ENCODE peak calls at places on chromosomes 13 and 19, in eight cellular contexts. F is mucosa of descending colon, V is AG09309, N is fibroblast of mammary gland, C is colonic mucosa, Y is fibroblast of villous mesenchyme, T is epithelial cell of proximal tubule, B is PC-9. E is an unnamed sample.

GRCh38 chr13:54845351-54845965 is 1816.8 kb downstream of the OLFM4 start:
- DNase-seq in F (no peak), V (no peak), N (no peak), C (no peak), Y (no peak), T (no peak), B (no peak), E (no peak)

GRCh38 chr13:101706651-101707050 is 254.2 kb downstream of the ITGBL1 start:
- DNase-seq in F (no peak), V (peak; percentile 91), N (peak; percentile 99), C (no peak), Y (peak; percentile 96), T (peak; percentile 93), B (no peak), E (peak; percentile 79)

GRCh38 chr13:30255696-30256095 is 51.7 kb downstream of the KATNAL1 start:
- DNase-seq in F (no peak), V (no peak), N (peak; percentile 25), C (no peak), Y (no peak), T (no peak), B (no peak), E (no peak)

GRCh38 chr13:31227870-31228269 is 28.1 kb downstream of the B3GLCT start:
- DNase-seq in F (no peak), V (no peak), N (no peak), C (no peak), Y (no peak), T (no peak), B (no peak), E (no peak)

GRCh38 chr13:110340812-110341444 is 33.8 kb downstream of the COL4A2 start:
- DNase-seq in F (peak; percentile 65), V (no peak), N (peak; percentile 34), C (peak; percentile 54), Y (peak; percentile 93), T (no peak), B (no peak), E (no peak)

GRCh38 chr13:98253526-98253925 is 76.5 kb upstream of the RNF113B start:
- DNase-seq in F (no peak), V (peak; percentile 29), N (peak; percentile 68), C (no peak), Y (peak; percentile 97), T (no peak), B (no peak), E (peak; percentile 85)

GRCh38 chr19:18636969-18637629 is at the start of gene KLHL26:
- DNase-seq in F (no peak), V (no peak), N (no peak), C (no peak), Y (no peak), T (no peak), B (no peak), E (no peak)

GRCh38 chr19:13962738-13963602 is 10.7 kb downstream of the DCAF15 start:
- DNase-seq in F (no peak), V (no peak), N (peak; percentile 40), C (no peak), Y (no peak), T (no peak), B (no peak), E (no peak)

GRCh38 chr19:49528211-49528771 is 488 bp downstream of the RCN3 start:
- DNase-seq in F (no peak), V (peak; percentile 27), N (peak; percentile 86), C (no peak), Y (peak; percentile 79), T (no peak), B (no peak), E (no peak)

GRCh38 chr13:31835932-31836331 is 96.6 kb downstream of the RXFP2 start:
- DNase-seq in F (no peak), V (peak; percentile 13), N (peak; percentile 87), C (no peak), Y (peak; percentile 55), T (peak; percentile 18), B (no peak), E (peak; percentile 31)

GRCh38 chr13:112069063-112069726 is 2.2 kb downstream of the SOX1 start:
- DNase-seq in F (no peak), V (no peak), N (no peak), C (no peak), Y (no peak), T (no peak), B (no peak), E (no peak)

GRCh38 chr13:103349664-103350063 is 283.4 kb upstream of the SLC10A2 start:
- DNase-seq in F (no peak), V (no peak), N (no peak), C (no peak), Y (no peak), T (no peak), B (no peak), E (no peak)

GRCh38 chr19:6536138-6536671 is 5.4 kb downstream of the TNFSF9 start:
- DNase-seq in F (peak; percentile 65), V (no peak), N (peak; percentile 41), C (peak; percentile 62), Y (peak; percentile 12), T (no peak), B (peak; percentile 53), E (no peak)

GRCh38 chr19:47714339-47714738 is 1.1 kb downstream of the EHD2 start:
- DNase-seq in F (no peak), V (no peak), N (peak; percentile 34), C (no peak), Y (peak; percentile 31), T (no peak), B (no peak), E (no peak)

GRCh38 chr13:95341441-95341840 is 40.2 kb upstream of the ABCC4 start:
- DNase-seq in F (no peak), V (peak; percentile 23), N (no peak), C (no peak), Y (no peak), T (no peak), B (no peak), E (no peak)

GRCh38 chr13:24407844-24408243 is 98.5 kb downstream of the C1QTNF9 start:
- DNase-seq in F (no peak), V (no peak), N (no peak), C (no peak), Y (no peak), T (no peak), B (no peak), E (no peak)

GRCh38 chr19:2289714-2290435 is 7.9 kb upstream of the PEAK3 start:
- DNase-seq in F (peak; percentile 57), V (no peak), N (no peak), C (peak; percentile 25), Y (no peak), T (no peak), B (no peak), E (no peak)

GRCh38 chr19:16911046-16911445 is 22.2 kb downstream of the F2RL3 start:
- DNase-seq in F (no peak), V (no peak), N (no peak), C (no peak), Y (no peak), T (no peak), B (no peak), E (no peak)

GRCh38 chr19:40921005-40921897 is 39.2 kb upstream of the CYP2A7 start:
- DNase-seq in F (peak; percentile 75), V (no peak), N (no peak), C (peak; percentile 87), Y (peak; percentile 98), T (no peak), B (peak; percentile 99), E (no peak)

GRCh38 chr19:48258350-48258749 is 2.6 kb upstream of the CARD8 start:
- DNase-seq in F (no peak), V (no peak), N (no peak), C (no peak), Y (no peak), T (no peak), B (no peak), E (no peak)

GRCh38 chr13:99442273-99442895 is 58.9 kb upstream of the TM9SF2 start:
- DNase-seq in F (no peak), V (no peak), N (peak; percentile 56), C (peak; percentile 57), Y (peak; percentile 62), T (no peak), B (peak; percentile 49), E (no peak)

GRCh38 chr19:55485439-55486011 is 537 bp downstream of the NAT14 start:
- DNase-seq in F (peak; percentile 28), V (no peak), N (no peak), C (no peak), Y (no peak), T (no peak), B (no peak), E (no peak)

GRCh38 chr19:35278578-35279284 is 3.6 kb upstream of the HAMP start:
- DNase-seq in F (no peak), V (no peak), N (no peak), C (no peak), Y (no peak), T (no peak), B (no peak), E (no peak)
- H3K4me3 ChIP-seq in F (no peak overlapping the region), V (no peak overlapping the region), N (no peak overlapping the region), C (no peak overlapping the region), Y (no peak overlapping the region), T (no peak overlapping the region), B (no peak overlapping the region), E (no peak overlapping the region)

DNA sequence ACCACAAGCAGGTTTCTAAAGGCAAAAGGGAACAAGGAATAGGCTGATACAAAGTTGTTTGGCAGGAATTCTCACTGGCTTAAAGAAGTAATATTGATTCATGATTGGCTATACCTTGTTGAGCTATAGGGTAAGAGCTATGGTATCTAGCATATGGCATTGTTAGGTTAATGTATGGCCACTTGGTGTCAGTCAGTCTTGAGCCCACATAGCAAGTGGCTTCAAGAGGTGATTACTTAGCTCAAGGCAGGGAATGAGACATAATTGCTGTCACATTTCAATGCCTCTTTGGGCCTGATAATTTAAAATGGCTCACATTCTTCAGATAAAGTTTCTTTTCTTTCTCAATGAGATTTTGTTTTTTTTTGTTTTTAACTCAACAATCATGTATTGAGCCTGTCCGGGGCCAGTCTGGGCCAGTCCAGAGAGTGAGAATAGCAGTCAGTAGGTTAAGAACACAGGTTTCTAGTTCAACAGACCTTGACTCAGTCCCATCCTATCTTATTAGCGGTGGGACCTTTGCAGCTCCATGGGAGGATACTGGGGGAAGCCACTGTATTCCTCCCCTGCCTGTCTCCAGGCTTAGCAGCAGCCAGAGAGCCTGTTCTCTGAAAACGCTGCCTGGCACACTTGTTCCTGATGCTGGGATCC is 45.8 kb upstream of the RCBTB2 start:
- DNase-seq in F (no peak), V (no peak), N (no peak), C (no peak), Y (no peak), T (no peak), B (no peak), E (no peak)
- H3K4me3 ChIP-seq in F (no peak overlapping the region), V (no peak overlapping the region), N (no peak overlapping the region), C (no peak overlapping the region), Y (no peak overlapping the region), T (no peak overlapping the region), B (no peak overlapping the region), E (no peak overlapping the region)

GRCh38 chr13:39655041-39655568 is 357 bp upstream of the COG6 start:
- DNase-seq in F (no peak), V (no peak), N (no peak), C (no peak), Y (no peak), T (no peak), B (no peak), E (no peak)
- H3K4me3 ChIP-seq in F (peak overlapping the region; percentile 94), V (peak overlapping the region; percentile 88), N (peak overlapping the region; percentile 90), C (peak overlapping the region; percentile 98), Y (peak overlapping the region; percentile 97), T (peak overlapping the region; percentile 81), B (peak overlapping the region; percentile 86), E (peak overlapping the region; percentile 94)

DNA sequence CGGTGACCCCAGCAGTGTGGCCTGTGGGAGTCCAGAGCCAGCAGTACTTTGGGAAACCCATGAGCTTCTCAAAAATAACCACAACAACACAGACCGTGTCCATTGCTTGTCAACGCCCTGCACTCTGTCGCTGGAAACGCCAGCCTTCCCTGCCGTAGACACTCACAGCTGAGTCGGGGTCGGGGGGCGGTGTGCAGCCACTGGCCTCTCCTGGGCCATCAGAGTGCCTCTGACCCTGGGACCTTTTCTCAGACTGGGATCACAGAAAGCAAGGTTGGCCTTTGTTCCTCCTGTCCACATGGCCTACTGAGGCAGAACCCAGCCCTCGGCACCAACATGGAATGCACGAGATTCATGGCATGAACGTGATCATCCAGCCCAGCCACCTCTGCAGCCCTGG is 95.7 kb downstream of the TUBA3C start:
- DNase-seq in F (no peak), V (no peak), N (no peak), C (no peak), Y (no peak), T (no peak), B (no peak), E (no peak)
- H3K4me3 ChIP-seq in F (no peak overlapping the region), V (no peak overlapping the region), N (no peak overlapping the region), C (no peak overlapping the region), Y (no peak overlapping the region), T (no peak overlapping the region), B (no peak overlapping the region), E (no peak overlapping the region)